ENCODE peak calls at places on chromosomes 2 and 18, in nine cellular contexts. K is MM.1S, M is OCI-LY7, N is neural progenitor cell, D is GM23248, R is GM23338, J is SK-N-SH, Y is HCT116, U is hepatocyte. P is an unnamed sample.

GRCh38 chr18:21391074-21391673 is 149.1 kb downstream of the GREB1L start:
- DNase-seq in K (no peak), M (no peak), N (no peak), D (peak; percentile 85), R (no peak), J (no peak), Y (peak; percentile 89), U (no peak), P (peak; percentile 99)

GRCh38 chr2:147037048-147037447 is 807.8 kb upstream of the ACVR2A start:
- DNase-seq in K (no peak), M (no peak), N (no peak), D (no peak), R (no peak), J (no peak), Y (no peak), U (no peak), P (no peak)

GRCh38 chr2:109459485-109459884 is 154.3 kb downstream of the SEPTIN10 start:
- DNase-seq in K (no peak), M (no peak), N (no peak), D (no peak), R (no peak), J (no peak), Y (no peak), U (no peak), P (no peak)

GRCh38 chr2:135742307-135742838 is 718 bp downstream of the UBXN4 start:
- DNase-seq in K (peak; percentile 69), M (peak; percentile 66), N (peak; percentile 72), D (peak; percentile 81), R (peak; percentile 63), J (no peak), Y (no peak), U (peak; percentile 65), P (peak; percentile 47)

GRCh38 chr2:117980381-117980780 is 33.5 kb downstream of the CCDC93 start:
- DNase-seq in K (no peak), M (no peak), N (peak; percentile 26), D (peak; percentile 91), R (no peak), J (no peak), Y (no peak), U (no peak), P (peak; percentile 6)

GRCh38 chr18:61929881-61930640 is 37.3 kb upstream of the RNF152 start:
- DNase-seq in K (no peak), M (no peak), N (no peak), D (no peak), R (no peak), J (no peak), Y (no peak), U (no peak), P (no peak)

GRCh38 chr2:15941970-15942710 is 1.8 kb downstream of the MYCN start:
- DNase-seq in K (no peak), M (no peak), N (peak; percentile 64), D (peak; percentile 34), R (peak; percentile 36), J (peak; percentile 82), Y (no peak), U (peak; percentile 41), P (no peak)

GRCh38 chr2:190910341-190911136 is 29.9 kb downstream of the GLS start:
- DNase-seq in K (no peak), M (no peak), N (no peak), D (peak; percentile 76), R (no peak), J (no peak), Y (no peak), U (no peak), P (peak; percentile 25)

GRCh38 chr2:172330060-172330671 is 97.2 kb upstream of the ITGA6 start:
- DNase-seq in K (no peak), M (no peak), N (no peak), D (no peak), R (no peak), J (no peak), Y (no peak), U (peak; percentile 22), P (no peak)

GRCh38 chr18:51664236-51664635 is 466.8 kb upstream of the MEX3C start:
- DNase-seq in K (no peak), M (no peak), N (no peak), D (no peak), R (no peak), J (no peak), Y (no peak), U (no peak), P (no peak)

GRCh38 chr18:51668101-51668500 is 470.6 kb upstream of the MEX3C start:
- DNase-seq in K (peak; percentile 71), M (peak; percentile 45), N (peak; percentile 78), D (peak; percentile 61), R (peak; percentile 86), J (peak; percentile 65), Y (peak; percentile 8), U (peak; percentile 83), P (peak; percentile 51)

GRCh38 chr18:51668632-51669031 is 471.2 kb upstream of the MEX3C start:
- DNase-seq in K (peak; percentile 10), M (no peak), N (peak; percentile 48), D (no peak), R (peak; percentile 12), J (no peak), Y (no peak), U (no peak), P (no peak)

DNA sequence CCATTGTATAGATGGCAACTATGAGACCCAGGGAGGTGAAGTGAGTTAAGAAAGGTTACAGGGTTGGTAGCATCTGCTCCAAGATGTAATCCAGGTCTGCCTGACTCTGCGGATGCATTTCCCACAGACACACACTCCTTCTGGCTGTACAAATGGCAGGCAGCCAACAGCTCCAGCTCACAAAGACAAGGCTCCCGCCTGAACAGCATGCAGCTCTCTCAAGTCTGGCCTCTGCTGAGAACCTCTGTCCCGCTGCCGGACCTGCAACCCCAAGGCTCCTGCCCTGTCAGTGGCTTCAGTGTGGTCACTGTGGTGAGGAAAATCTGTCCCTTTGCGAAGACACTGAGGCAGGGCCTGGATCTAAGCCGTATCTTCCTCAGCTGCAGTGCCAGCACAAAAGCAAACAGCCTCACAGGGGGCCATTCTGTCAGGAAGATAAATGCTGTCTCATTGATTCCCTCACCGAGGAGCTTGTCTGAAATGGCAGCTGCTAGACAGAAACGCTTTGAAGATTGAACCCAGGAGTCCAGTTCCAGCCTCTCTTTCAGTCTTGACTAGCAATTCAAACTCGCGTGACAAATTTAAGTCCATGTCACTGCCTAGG is 469.3 kb upstream of the MEX3C start:
- DNase-seq in K (no peak), M (no peak), N (peak; percentile 61), D (peak; percentile 10), R (peak; percentile 5), J (peak; percentile 58), Y (no peak), U (peak; percentile 70), P (peak; percentile 12)
- H2AFZ ChIP-seq in K (no peak overlapping the region), M (no peak overlapping the region), N (no peak overlapping the region), D (no peak overlapping the region), R (peak overlapping the region; percentile 84), J (no peak overlapping the region), Y (no peak overlapping the region), U (no peak overlapping the region), P (no peak overlapping the region)

DNA sequence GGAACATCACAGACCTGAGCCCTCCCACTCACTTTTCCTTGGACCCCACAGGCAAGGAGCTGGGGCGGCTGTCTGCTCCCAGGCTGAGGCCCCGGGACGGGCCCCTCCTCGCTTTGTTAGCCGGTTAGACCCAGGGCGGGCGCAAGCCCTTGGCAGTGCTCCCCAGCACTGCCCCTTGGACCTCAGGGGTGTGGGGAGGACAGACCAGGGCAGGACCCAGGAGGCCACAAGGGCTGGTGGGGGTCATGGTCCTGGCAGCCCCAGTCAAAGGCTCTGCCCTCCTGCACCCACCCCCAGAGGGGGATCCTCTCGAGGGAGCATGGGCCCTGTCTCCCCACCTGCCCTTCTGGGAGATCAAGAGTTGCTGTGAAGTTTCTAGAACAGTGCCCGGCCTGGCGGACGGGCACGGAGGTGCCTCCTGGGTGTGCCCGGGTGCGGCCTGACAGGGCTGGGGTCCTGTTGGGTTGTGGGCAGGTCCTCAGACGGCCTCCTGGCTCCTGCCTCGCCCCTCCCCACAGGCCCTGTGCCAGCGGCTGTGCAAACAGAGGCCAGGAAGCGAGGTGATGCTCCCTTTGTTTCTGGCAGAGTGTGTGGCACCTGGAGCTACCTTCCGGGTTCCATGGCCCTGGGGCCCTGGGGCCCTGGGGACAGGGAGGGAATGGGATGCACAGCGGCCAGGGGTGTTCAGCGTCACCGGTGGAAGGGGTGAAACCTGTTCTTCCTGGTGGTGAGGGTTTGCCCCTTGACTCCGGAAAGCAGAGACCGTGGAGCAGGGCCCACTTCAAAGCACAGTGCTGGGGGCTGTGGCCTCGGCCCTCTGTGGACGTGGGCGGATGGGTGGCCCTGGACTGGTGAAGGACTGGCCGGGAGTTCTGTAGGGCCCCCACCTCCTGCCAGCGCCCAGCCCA is 2.9 kb upstream of the GAL3ST2 start:
- DNase-seq in K (no peak), M (no peak), N (no peak), D (no peak), R (no peak), J (peak; percentile 39), Y (no peak), U (no peak), P (no peak)
- TF ChIP-seq EZH2phosphoT487 in K (no peak), M (no peak), N (no peak), D (no peak), R (no peak), J (no peak), Y (no peak), U (no peak), P (no peak)

GRCh38 chr18:76578571-76579300 is 83.7 kb upstream of the ZNF516 start:
- DNase-seq in K (no peak), M (no peak), N (no peak), D (peak; percentile 46), R (peak; percentile 73), J (no peak), Y (no peak), U (no peak), P (no peak)
- H2AFZ ChIP-seq in K (no peak overlapping the region), M (no peak overlapping the region), N (no peak overlapping the region), D (peak overlapping the region; percentile 29), R (peak overlapping the region; percentile 89), J (no peak overlapping the region), Y (no peak overlapping the region), U (no peak overlapping the region), P (no peak overlapping the region)

GRCh38 chr18:31892936-31893335 is 50.0 kb downstream of the TRAPPC8 start:
- DNase-seq in K (no peak), M (no peak), N (no peak), D (no peak), R (no peak), J (no peak), Y (no peak), U (no peak), P (no peak)

GRCh38 chr18:31891566-31891965 is 51.4 kb downstream of the TRAPPC8 start:
- DNase-seq in K (no peak), M (no peak), N (no peak), D (no peak), R (no peak), J (no peak), Y (no peak), U (no peak), P (no peak)
- TF ChIP-seq EZH2phosphoT487 in K (no peak), M (no peak), N (no peak), D (no peak), R (no peak), J (no peak), Y (no peak), U (no peak), P (no peak)